ENCODE peak calls at places on chromosome 7, in five cellular contexts. One of them, this sample, is unnamed.

GRCh38 chr7:73718438-73718881 is 1.0 kb downstream of the STX1A start:
- DNase-seq in H9: no peak
- DNase-seq in mammary epithelial cell: peak; percentile 59
- DNase-seq in GM23248: peak; percentile 60
- DNase-seq in astrocyte: no peak
- DNase-seq in this sample: no peak

GRCh38 chr7:149525280-149525679 is 27.7 kb upstream of the ZNF746 start:
- DNase-seq in H9: no peak
- DNase-seq in mammary epithelial cell: no peak
- DNase-seq in GM23248: no peak
- DNase-seq in astrocyte: no peak
- DNase-seq in this sample: no peak

GRCh38 chr7:127477285-127478039 is 85.0 kb upstream of the ZNF800 start:
- DNase-seq in H9: no peak
- DNase-seq in mammary epithelial cell: no peak
- DNase-seq in GM23248: no peak
- DNase-seq in astrocyte: no peak
- DNase-seq in this sample: no peak

GRCh38 chr7:84701524-84702306 is 485.1 kb downstream of the SEMA3D start:
- DNase-seq in H9: no peak
- DNase-seq in mammary epithelial cell: peak; percentile 36
- DNase-seq in GM23248: peak; percentile 87
- DNase-seq in astrocyte: peak; percentile 99
- DNase-seq in this sample: no peak

GRCh38 chr7:145016068-145016467 is 180.2 kb upstream of the TPK1 start:
- DNase-seq in H9: peak; percentile 34
- DNase-seq in mammary epithelial cell: no peak
- DNase-seq in GM23248: no peak
- DNase-seq in astrocyte: no peak
- DNase-seq in this sample: no peak

GRCh38 chr7:157938211-157938610 is 601.4 kb downstream of the DNAJB6 start:
- DNase-seq in H9: no peak
- DNase-seq in mammary epithelial cell: no peak
- DNase-seq in GM23248: no peak
- DNase-seq in astrocyte: no peak
- DNase-seq in this sample: no peak

GRCh38 chr7:159175792-159176191 is 31.1 kb upstream of the VIPR2 start:
- DNase-seq in H9: no peak
- DNase-seq in mammary epithelial cell: no peak
- DNase-seq in GM23248: no peak
- DNase-seq in astrocyte: no peak
- DNase-seq in this sample: no peak

GRCh38 chr7:4883352-4884144 is at the start of gene RADIL:
- DNase-seq in H9: peak; percentile 95
- DNase-seq in mammary epithelial cell: peak; percentile 70
- DNase-seq in GM23248: peak; percentile 92
- DNase-seq in astrocyte: peak; percentile 39
- DNase-seq in this sample: peak; percentile 11

GRCh38 chr7:108660465-108660864 is 90.8 kb downstream of the DNAJB9 start:
- DNase-seq in H9: no peak
- DNase-seq in mammary epithelial cell: no peak
- DNase-seq in GM23248: peak; percentile 4
- DNase-seq in astrocyte: no peak
- DNase-seq in this sample: no peak

GRCh38 chr7:90701771-90702170 is 105.7 kb downstream of the CDK14 start:
- DNase-seq in H9: peak; percentile 49
- DNase-seq in mammary epithelial cell: no peak
- DNase-seq in GM23248: no peak
- DNase-seq in astrocyte: no peak
- DNase-seq in this sample: no peak

GRCh38 chr7:151118108-151119054 is 32.1 kb downstream of the AGAP3 start:
- DNase-seq in H9: no peak
- DNase-seq in mammary epithelial cell: no peak
- DNase-seq in GM23248: no peak
- DNase-seq in astrocyte: no peak
- DNase-seq in this sample: no peak

GRCh38 chr7:50848203-50848602 is 65.5 kb upstream of the GRB10 start:
- DNase-seq in H9: no peak
- DNase-seq in mammary epithelial cell: no peak
- DNase-seq in GM23248: no peak
- DNase-seq in astrocyte: no peak
- DNase-seq in this sample: no peak

DNA sequence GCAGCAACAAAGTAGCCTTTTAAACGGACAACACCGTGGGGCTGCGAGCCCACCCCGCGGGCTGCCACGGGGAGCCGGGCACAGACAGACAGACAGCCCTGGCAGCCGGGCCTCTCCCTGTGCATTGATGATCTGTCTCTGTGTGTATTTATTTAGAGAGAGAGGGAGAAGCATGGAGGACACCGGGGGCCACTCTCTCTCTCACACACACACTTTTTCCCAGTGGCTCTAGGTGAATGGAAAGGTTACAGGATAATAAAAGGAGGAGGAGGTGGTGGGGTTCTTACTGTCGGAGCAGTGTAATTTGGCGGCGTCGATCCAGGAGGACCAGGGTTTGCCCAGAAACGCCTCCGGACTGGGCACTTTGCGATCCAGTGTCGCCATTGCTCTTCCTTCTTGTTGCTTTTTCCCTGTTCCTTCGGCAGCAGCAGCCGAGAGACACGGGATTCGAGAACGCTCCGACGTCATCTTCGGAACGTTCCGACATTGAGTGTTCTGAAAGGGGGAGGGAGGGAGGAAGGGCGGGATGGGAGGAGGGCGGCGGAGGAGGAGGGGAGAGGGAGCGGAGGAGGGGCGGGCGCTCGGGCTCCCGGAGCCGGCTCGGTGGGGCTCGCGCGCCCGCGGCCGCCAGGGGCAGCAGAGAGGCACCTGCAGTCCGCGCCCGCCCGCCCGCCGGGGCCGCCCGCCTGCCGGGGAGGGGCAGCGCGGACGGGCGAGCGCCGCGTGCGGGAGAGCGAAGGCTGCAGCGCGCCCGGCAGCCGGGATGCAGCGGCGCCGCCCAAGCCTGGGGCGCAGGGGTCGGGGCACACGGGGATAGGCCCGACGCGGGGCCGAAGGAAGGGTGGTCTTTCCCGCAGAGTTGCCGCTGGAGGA is at the start of gene ATXN7L1:
- DNase-seq in H9: peak; percentile 95
- DNase-seq in mammary epithelial cell: peak; percentile 96
- DNase-seq in GM23248: peak; percentile 99
- DNase-seq in astrocyte: peak; percentile 92
- DNase-seq in this sample: peak; percentile 65
- H3K9ac ChIP-seq in H9: peak within 1 kb of the TSS; percentile 100
- H3K9ac ChIP-seq in mammary epithelial cell: peak within 1 kb of the TSS; percentile 99
- H3K9ac ChIP-seq in GM23248: peak within 1 kb of the TSS; percentile 99
- H3K9ac ChIP-seq in astrocyte: peak within 1 kb of the TSS; percentile 91
- H3K9ac ChIP-seq in this sample: peak within 1 kb of the TSS; percentile 91

DNA sequence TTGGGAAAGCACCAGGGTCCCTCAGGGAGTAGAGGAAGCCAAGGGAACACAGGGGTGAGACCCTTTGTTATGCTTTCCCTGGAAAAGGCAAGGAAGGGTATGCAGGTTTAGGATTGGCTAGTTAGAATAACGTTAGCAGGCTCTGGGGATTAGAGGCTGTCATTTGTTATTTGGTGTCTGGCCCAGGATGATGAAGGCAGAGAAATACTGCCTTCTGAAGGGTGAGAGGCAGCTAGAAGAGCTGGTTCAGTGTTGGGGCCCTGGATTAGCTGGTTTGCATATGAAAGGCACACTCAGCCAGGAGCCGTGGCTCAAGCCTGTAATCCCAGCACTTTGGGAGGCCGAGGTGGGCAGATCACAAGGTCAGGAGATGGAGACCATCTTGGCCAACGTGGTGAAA is 3.0 kb upstream of the PILRA start:
- DNase-seq in H9: peak; percentile 70
- DNase-seq in mammary epithelial cell: no peak
- DNase-seq in GM23248: no peak
- DNase-seq in astrocyte: no peak
- DNase-seq in this sample: no peak
- H3K9ac ChIP-seq in H9: no peak overlapping the region
- H3K9ac ChIP-seq in mammary epithelial cell: no peak overlapping the region
- H3K9ac ChIP-seq in GM23248: no peak overlapping the region
- H3K9ac ChIP-seq in astrocyte: no peak overlapping the region
- H3K9ac ChIP-seq in this sample: no peak overlapping the region

DNA sequence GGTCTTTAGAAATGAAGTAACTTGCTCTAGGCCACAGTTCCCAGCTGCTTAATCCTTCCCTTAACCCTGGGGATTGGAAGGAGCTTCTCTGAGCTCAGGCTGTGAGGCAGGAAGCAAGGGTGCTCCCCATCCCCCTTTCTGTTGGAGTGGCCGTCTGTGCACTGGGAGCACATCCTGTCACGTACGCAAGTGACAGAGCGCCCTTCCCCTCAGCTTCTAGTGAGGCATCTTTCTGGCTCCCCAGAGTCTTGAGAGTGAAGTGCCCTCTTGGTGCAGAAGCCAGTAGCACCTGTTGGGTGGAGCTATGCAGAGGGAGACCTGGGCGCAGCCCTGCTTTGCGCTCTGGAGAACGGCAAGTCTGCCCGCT is 47.8 kb downstream of the SHH start:
- DNase-seq in H9: no peak
- DNase-seq in mammary epithelial cell: no peak
- DNase-seq in GM23248: no peak
- DNase-seq in astrocyte: no peak
- DNase-seq in this sample: no peak
- H3K9ac ChIP-seq in H9: no peak overlapping the region
- H3K9ac ChIP-seq in mammary epithelial cell: no peak overlapping the region
- H3K9ac ChIP-seq in GM23248: no peak overlapping the region
- H3K9ac ChIP-seq in astrocyte: peak overlapping the region; percentile 50
- H3K9ac ChIP-seq in this sample: no peak overlapping the region

GRCh38 chr7:12403287-12404181 is at the start of gene VWDE:
- DNase-seq in H9: peak; percentile 90
- DNase-seq in mammary epithelial cell: peak; percentile 28
- DNase-seq in GM23248: peak; percentile 23
- DNase-seq in astrocyte: peak; percentile 31
- DNase-seq in this sample: no peak
- H3K9ac ChIP-seq in H9: peak within 1 kb of the TSS; percentile 97
- H3K9ac ChIP-seq in mammary epithelial cell: no peak within 1 kb of the TSS
- H3K9ac ChIP-seq in GM23248: no peak within 1 kb of the TSS
- H3K9ac ChIP-seq in astrocyte: peak within 1 kb of the TSS; percentile 15
- H3K9ac ChIP-seq in this sample: no peak within 1 kb of the TSS

DNA sequence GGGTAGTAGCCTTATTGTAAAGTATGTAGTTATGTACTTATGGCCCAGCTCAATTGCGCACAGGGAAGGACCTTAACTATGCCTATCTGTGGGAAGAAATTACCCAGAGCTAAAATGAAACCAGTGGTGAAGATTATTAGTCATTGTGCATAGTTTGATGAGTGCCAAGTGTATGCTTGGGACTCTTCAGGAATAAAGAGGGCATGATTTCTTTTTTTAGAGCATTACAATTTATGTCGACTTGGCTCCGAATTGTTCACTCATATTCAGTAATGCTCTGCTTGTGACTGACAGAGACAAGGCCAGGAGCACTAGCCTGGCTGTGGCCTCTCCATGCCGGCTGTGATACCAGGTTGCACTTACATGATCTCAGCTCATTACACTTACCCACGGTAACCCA is 269.5 kb downstream of the TRIL start:
- DNase-seq in H9: no peak
- DNase-seq in mammary epithelial cell: peak; percentile 76
- DNase-seq in GM23248: peak; percentile 91
- DNase-seq in astrocyte: peak; percentile 85
- DNase-seq in this sample: no peak
- H3K9ac ChIP-seq in H9: no peak overlapping the region
- H3K9ac ChIP-seq in mammary epithelial cell: no peak overlapping the region
- H3K9ac ChIP-seq in GM23248: peak overlapping the region; percentile 96
- H3K9ac ChIP-seq in astrocyte: no peak overlapping the region
- H3K9ac ChIP-seq in this sample: no peak overlapping the region